ENCODE peak calls at places on chromosomes 5 and 9, in seven cellular contexts. K is posterior vena cava, L is esophagus squamous epithelium, C is Calu3, X is EL, N is endothelial cell, J is retina. M is an unnamed sample.

GRCh38 chr5:147332643-147333042 is 97.8 kb downstream of the STK32A start:
- DNase-seq in J (peak; percentile 48), N (no peak), L (no peak), C (no peak), K (no peak), X (no peak), M (no peak)

GRCh38 chr9:130823435-130823834 is 11.6 kb upstream of the ABL1 start:
- DNase-seq in C (no peak), X (peak; percentile 34), N (no peak), K (no peak), J (no peak), L (no peak), M (no peak)

GRCh38 chr5:74542477-74542876 is 98.1 kb downstream of the ENC1 start:
- DNase-seq in L (no peak), C (no peak), J (no peak), X (peak; percentile 66), K (no peak), N (no peak), M (peak; percentile 32)

GRCh38 chr9:123058834-123059233 is 25.4 kb downstream of the GPR21 start:
- DNase-seq in K (no peak), X (peak; percentile 52), J (no peak), L (no peak), C (no peak), N (no peak), M (peak; percentile 92)

GRCh38 chr5:7902993-7903625 is 34.2 kb downstream of the MTRR start:
- DNase-seq in C (no peak), K (no peak), J (no peak), X (no peak), N (no peak), L (no peak), M (no peak)

GRCh38 chr5:14204011-14204670 is 61.0 kb downstream of the TRIO start:
- DNase-seq in X (no peak), K (no peak), L (no peak), N (no peak), J (no peak), C (no peak), M (no peak)

GRCh38 chr5:133606835-133607234 is 5.5 kb downstream of the FSTL4 start:
- DNase-seq in K (no peak), N (no peak), X (no peak), L (no peak), C (no peak), J (no peak), M (no peak)

GRCh38 chr5:127785098-127785927 is 82.1 kb downstream of the CCDC192 start:
- DNase-seq in X (peak; percentile 85), N (no peak), L (no peak), C (peak; percentile 17), K (no peak), J (no peak), M (peak; percentile 89)

GRCh38 chr5:113487411-113487778 is 858 bp downstream of the MCC start:
- DNase-seq in X (no peak), K (no peak), N (peak; percentile 7), L (no peak), J (no peak), C (no peak), M (no peak)

GRCh38 chr5:37249820-37250175 is 622 bp upstream of the CPLANE1 start:
- DNase-seq in K (no peak), C (no peak), L (no peak), N (no peak), J (no peak), X (no peak), M (no peak)

M was measured in HCEC 1CT.